ENCODE peak calls at places on chromosomes 13 and 19, in four cellular contexts. A is activated CD4-positive, CD25-positive, alpha-beta regulatory T cell; W is T-helper 17 cell; B is stimulated activated CD4-positive, alpha-beta T cell treated with anti-CD3 and anti-CD28 coated beads, Interleukin-12 subunit alpha, Interleukin-12 subunit beta, amount 100 ng/mL, for 4 hours. N is an unnamed sample.

GRCh38 chr13:53023246-53023645 is 5.4 kb upstream of the OLFM4 start:
- DNase-seq in A (no peak), B (no peak), W (no peak), N (no peak)

GRCh38 chr19:57850553-57851017 is 926 bp downstream of the ZNF587 start:
- DNase-seq in W (no peak), A (no peak), B (no peak), N (no peak)

GRCh38 chr19:49469828-49470614 is 4.0 kb upstream of the FLT3LG start:
- DNase-seq in B (no peak), W (peak), A (peak), N (peak)

GRCh38 chr19:10871711-10872550 is 578 bp downstream of the CARM1 start:
- DNase-seq in A (no peak), B (peak), W (no peak), N (peak)

GRCh38 chr19:13554506-13555235 is 48.4 kb upstream of the CACNA1A start:
- DNase-seq in W (no peak), A (no peak), B (no peak), N (no peak)

GRCh38 chr19:20661150-20661819 is at the start of gene ZNF626:
- DNase-seq in A (peak), B (peak), W (peak), N (peak)

GRCh38 chr19:47483200-47483599 is 819 bp downstream of the KPTN start:
- DNase-seq in A (no peak), W (no peak), B (no peak), N (no peak)

GRCh38 chr19:18438331-18439024 is 545 bp upstream of the ISYNA1 start:
- DNase-seq in A (no peak), B (no peak), W (no peak), N (no peak)

GRCh38 chr13:90331974-90332373 is 1015.5 kb upstream of the MIR17HG start:
- DNase-seq in W (no peak), A (no peak), B (no peak), N (no peak)

GRCh38 chr19:16001481-16002312 is 52.9 kb downstream of the OR10H4 start:
- DNase-seq in W (no peak), A (no peak), B (peak), N (no peak)

GRCh38 chr13:113427562-113428468 is 25.5 kb downstream of the ADPRHL1 start:
- DNase-seq in B (no peak), A (no peak), W (no peak), N (no peak)

GRCh38 chr13:27472441-27472840 is 22.1 kb upstream of the MTIF3 start:
- DNase-seq in B (no peak), W (no peak), A (no peak), N (no peak)

GRCh38 chr13:47420568-47420967 is 523.7 kb upstream of the HTR2A start:
- DNase-seq in W (no peak), A (no peak), B (no peak), N (no peak)

GRCh38 chr13:100875392-100876043 is 200.9 kb upstream of the TMTC4 start:
- DNase-seq in W (no peak), B (no peak), A (no peak), N (no peak)

GRCh38 chr19:19448238-19448544 is 42.7 kb downstream of the GATAD2A start:
- DNase-seq in B (no peak), W (no peak), A (no peak), N (no peak)

GRCh38 chr19:37932985-37933953 is 26.3 kb downstream of the SIPA1L3 start:
- DNase-seq in W (no peak), B (no peak), A (no peak), N (no peak)

GRCh38 chr13:51034906-51035305 is 76.2 kb downstream of the C13orf42 start:
- DNase-seq in A (no peak), B (no peak), W (no peak), N (no peak)

GRCh38 chr13:28527629-28528028 is 32.7 kb upstream of the FLT1 start:
- DNase-seq in W (no peak), B (no peak), A (no peak), N (no peak)

GRCh38 chr19:43618921-43619261 is 538 bp downstream of the ZNF428 start:
- DNase-seq in B (peak), W (no peak), A (peak), N (no peak)

GRCh38 chr13:27678306-27679040 is 56.8 kb downstream of the POLR1D start:
- DNase-seq in W (no peak), A (no peak), B (no peak), N (no peak)

GRCh38 chr13:61695147-61695546 is 279.5 kb upstream of the PCDH20 start:
- DNase-seq in B (no peak), W (no peak), A (no peak), N (no peak)

GRCh38 chr13:113548778-113549621 is 35.6 kb upstream of the TFDP1 start:
- DNase-seq in A (no peak), W (no peak), B (no peak), N (no peak)

GRCh38 chr13:26558074-26558805 is 757 bp downstream of the WASF3 start:
- DNase-seq in W (no peak), B (no peak), A (no peak), N (no peak)

GRCh38 chr19:17553256-17553655 is 2.2 kb upstream of the COLGALT1 start:
- DNase-seq in B (no peak), W (no peak), A (no peak), N (no peak)

GRCh38 chr19:2365201-2365970 is 5.3 kb downstream of the TMPRSS9 start:
- DNase-seq in B (no peak), A (no peak), W (no peak), N (no peak)

GRCh38 chr19:35556025-35556590 is 7.3 kb downstream of the ATP4A start:
- DNase-seq in B (no peak), A (no peak), W (no peak), N (no peak)

GRCh38 chr19:45403781-45404556 is 900 bp downstream of the PPP1R13L start:
- DNase-seq in W (no peak), B (peak), A (peak), N (peak)

GRCh38 chr19:2255982-2256685 is at the start of gene JSRP1:
- DNase-seq in W (no peak), A (no peak), B (no peak), N (no peak)

GRCh38 chr19:40423227-40423566 is 2.6 kb downstream of the SERTAD1 start:
- DNase-seq in A (no peak), B (no peak), W (no peak), N (no peak)

GRCh38 chr13:51002736-51003135 is 93.1 kb downstream of the RNASEH2B start:
- DNase-seq in B (no peak), W (no peak), A (no peak), N (no peak)

GRCh38 chr19:42919757-42920079 is 2.0 kb upstream of the PSG6 start:
- DNase-seq in B (no peak), A (no peak), W (no peak), N (no peak)

GRCh38 chr19:38389957-38390924 is 1.7 kb downstream of the SPRED3 start:
- DNase-seq in B (no peak), A (no peak), W (no peak), N (no peak)

GRCh38 chr19:6654347-6655310 is 15.3 kb downstream of the TNFSF14 start:
- DNase-seq in W (no peak), B (peak), A (no peak), N (no peak)

GRCh38 chr19:2391118-2391725 is 31.2 kb downstream of the TMPRSS9 start:
- DNase-seq in A (no peak), W (no peak), B (no peak), N (no peak)

GRCh38 chr13:24271611-24272451 is 37.5 kb upstream of the C1QTNF9 start:
- DNase-seq in A (no peak), W (peak), B (no peak), N (peak)

GRCh38 chr13:39779337-39780270 is 124.1 kb downstream of the COG6 start:
- DNase-seq in W (no peak), B (no peak), A (no peak), N (peak)

GRCh38 chr19:29606420-29606747 is 301 bp downstream of the POP4 start:
- DNase-seq in W (no peak), A (no peak), B (no peak), N (no peak)